ENCODE peak calls at places on chromosomes 13 and 19, in four cellular contexts. H is heart left ventricle, M is GM12892, Y is uterus. X is an unnamed sample.

GRCh38 chr19:44757057-44757734 is 8.7 kb downstream of the BCL3 start:
- DNase-seq in H (peak; percentile 87), M (no peak), Y (peak; percentile 73), X (no peak)

GRCh38 chr19:34226036-34226435 is 28.3 kb upstream of the GARRE1 start:
- DNase-seq in H (no peak), M (no peak), Y (no peak), X (no peak)

GRCh38 chr13:94749162-94749561 is 36.8 kb upstream of the SOX21 start:
- DNase-seq in H (no peak), M (no peak), Y (no peak), X (no peak)

GRCh38 chr19:28401739-28402138 is 811.2 kb downstream of the UQCRFS1 start:
- DNase-seq in H (no peak), M (no peak), Y (no peak), X (no peak)

GRCh38 chr13:23703241-23703640 is 133.0 kb downstream of the TNFRSF19 start:
- DNase-seq in H (peak; percentile 50), M (no peak), Y (no peak), X (no peak)

GRCh38 chr19:46202872-46203860 is 26.4 kb upstream of the IGFL1 start:
- DNase-seq in H (no peak), M (no peak), Y (no peak), X (no peak)

GRCh38 chr13:99577934-99578917 is 77.0 kb downstream of the TM9SF2 start:
- DNase-seq in H (no peak), M (no peak), Y (no peak), X (no peak)

GRCh38 chr13:100461309-100462035 is 127.1 kb downstream of the GGACT start:
- DNase-seq in H (no peak), M (no peak), Y (no peak), X (no peak)

GRCh38 chr13:79637086-79637763 is 156.3 kb downstream of the NDFIP2 start:
- DNase-seq in H (peak; percentile 88), M (no peak), Y (no peak), X (no peak)

GRCh38 chr13:51825681-51826254 is 19.2 kb downstream of the TMEM272 start:
- DNase-seq in H (no peak), M (no peak), Y (no peak), X (no peak)

GRCh38 chr13:30454991-30455390 is 10.7 kb downstream of the HMGB1 start:
- DNase-seq in H (no peak), M (no peak), Y (no peak), X (no peak)

GRCh38 chr19:23254141-23254910 is 4.1 kb upstream of the ZNF724 start:
- DNase-seq in H (no peak), M (no peak), Y (no peak), X (no peak)

GRCh38 chr13:108102771-108103170 is 112.6 kb downstream of the LIG4 start:
- DNase-seq in H (no peak), M (no peak), Y (no peak), X (no peak)

GRCh38 chr13:100517135-100517534 is 71.5 kb downstream of the GGACT start:
- DNase-seq in H (no peak), M (no peak), Y (no peak), X (no peak)

GRCh38 chr19:51687791-51688664 is 5.1 kb upstream of the SPACA6 start:
- DNase-seq in H (peak; percentile 83), M (no peak), Y (peak; percentile 63), X (no peak)

GRCh38 chr13:22594041-22594440 is 586.7 kb upstream of the SGCG start:
- DNase-seq in H (no peak), M (no peak), Y (no peak), X (no peak)

GRCh38 chr13:110404321-110404720 is 97.2 kb downstream of the COL4A2 start:
- DNase-seq in H (no peak), M (no peak), Y (no peak), X (no peak)

GRCh38 chr13:88637935-88638334 is 966.8 kb downstream of the SLITRK5 start:
- DNase-seq in H (no peak), M (no peak), Y (no peak), X (no peak)

GRCh38 chr19:7871280-7871529 is 3.0 kb downstream of the PRR36 start:
- DNase-seq in H (no peak), M (no peak), Y (no peak), X (no peak)

GRCh38 chr13:40653558-40654318 is 12.7 kb downstream of the FOXO1 start:
- DNase-seq in H (no peak), M (no peak), Y (no peak), X (no peak)

GRCh38 chr19:46487802-46488445 is 7.7 kb downstream of the PNMA8B start:
- DNase-seq in H (peak; percentile 77), M (peak; percentile 74), Y (peak; percentile 82), X (peak; percentile 64)

GRCh38 chr19:6073858-6074708 is 36.2 kb downstream of the RFX2 start:
- DNase-seq in H (no peak), M (no peak), Y (no peak), X (no peak)

GRCh38 chr13:52862358-52863206 is 14.1 kb upstream of the PCDH8 start:
- DNase-seq in H (no peak), M (no peak), Y (no peak), X (no peak)

GRCh38 chr13:41001695-41002094 is 17.4 kb downstream of the ELF1 start:
- DNase-seq in H (no peak), M (no peak), Y (no peak), X (no peak)

GRCh38 chr19:17213334-17213733 is 1.8 kb upstream of the USE1 start:
- DNase-seq in H (no peak), M (no peak), Y (no peak), X (no peak)

GRCh38 chr13:58480011-58480410 is 848.5 kb downstream of the PCDH17 start:
- DNase-seq in H (no peak), M (no peak), Y (no peak), X (no peak)

GRCh38 chr13:36857273-36857672 is 38.3 kb downstream of the RFXAP start:
- DNase-seq in H (no peak), M (no peak), Y (no peak), X (no peak)
- TF ChIP-seq POLR2A in H (no peak), M (no peak), Y (no peak), X (no peak)

GRCh38 chr19:41439441-41440222 is at the start of gene DMAC2:
- DNase-seq in H (peak; percentile 98), M (peak; percentile 88), Y (peak; percentile 98), X (peak; percentile 99)
- TF ChIP-seq POLR2A in H (peak; percentile 46), M (peak; percentile 88), Y (peak; percentile 63), X (peak; percentile 52)

DNA sequence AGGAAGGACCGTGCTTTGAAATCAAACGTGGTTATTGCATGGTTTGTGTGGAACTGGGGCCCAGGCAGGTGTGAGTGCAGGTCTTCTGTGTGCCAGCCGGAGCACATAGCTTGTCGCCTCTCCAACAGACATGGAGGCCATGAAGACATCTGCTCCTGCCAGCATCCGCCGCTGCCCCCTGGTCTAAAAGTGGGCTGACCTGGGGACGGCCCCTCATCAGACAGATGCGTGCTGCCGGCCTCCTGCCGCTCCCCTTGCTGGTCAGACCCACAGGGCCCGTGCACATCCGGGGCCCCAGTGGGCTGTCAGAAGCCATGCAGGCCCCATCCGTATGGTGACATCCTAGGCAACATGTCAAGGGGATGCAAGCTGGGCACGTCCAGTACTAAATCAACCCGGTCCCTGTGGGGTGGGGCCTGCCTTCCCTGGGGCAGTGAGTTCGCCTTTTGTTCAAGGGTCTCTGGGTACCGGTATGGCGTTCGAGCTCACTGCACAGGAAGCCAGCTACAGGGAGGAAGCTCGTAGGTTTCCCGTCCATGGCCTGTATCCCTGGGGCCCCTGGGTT is 88.0 kb upstream of the MCF2L start:
- DNase-seq in H (no peak), M (no peak), Y (no peak), X (no peak)
- TF ChIP-seq POLR2A in H (no peak), M (no peak), Y (no peak), X (no peak)

DNA sequence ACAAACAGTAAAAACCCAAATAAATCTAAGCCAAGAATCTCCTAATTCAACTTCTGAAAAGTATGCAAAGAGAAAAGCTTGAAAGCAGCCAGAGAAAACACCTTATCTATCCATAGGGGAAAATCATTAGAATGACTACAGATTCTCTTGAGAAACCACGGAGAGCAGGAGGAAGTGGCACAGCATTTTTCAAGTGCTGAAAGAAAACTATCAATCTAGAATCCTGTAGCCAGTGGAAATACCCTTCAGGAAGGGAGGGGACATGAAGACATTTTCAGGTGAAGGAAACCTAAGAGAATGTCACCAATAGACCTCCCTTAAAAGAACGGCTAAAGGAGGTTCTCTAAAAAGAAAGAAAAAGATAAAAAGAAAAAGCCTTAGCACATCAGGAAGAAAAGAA is 66.2 kb upstream of the XPO4 start:
- DNase-seq in H (no peak), M (no peak), Y (no peak), X (no peak)
- TF ChIP-seq POLR2A in H (no peak), M (no peak), Y (no peak), X (no peak)

GRCh38 chr19:3980353-3981251 is 4.7 kb downstream of the EEF2 start:
- DNase-seq in H (no peak), M (peak; percentile 22), Y (no peak), X (no peak)
- TF ChIP-seq POLR2A in H (no peak), M (no peak), Y (no peak), X (no peak)